ENCODE peak calls at places on chromosomes 2 and 18, in six cellular contexts. H is RWPE2; Y is effector memory CD8-positive, alpha-beta T cell; M is HuH-7; D is type B pancreatic cell; Q is HTR-8/SVneo. F is an unnamed sample.

GRCh38 chr2:45199973-45200372 is 190.7 kb upstream of the SIX2 start:
- DNase-seq in H (no peak), Y (no peak), M (no peak), D (no peak), Q (no peak), F (no peak)

GRCh38 chr2:236549165-236549564 is 20.5 kb upstream of the ACKR3 start:
- DNase-seq in H (no peak), Y (no peak), M (no peak), D (no peak), Q (no peak), F (no peak)

GRCh38 chr2:1884933-1885580 is 140.7 kb upstream of the PXDN start:
- DNase-seq in H (no peak), Y (no peak), M (no peak), D (no peak), Q (no peak), F (peak; percentile 29)

GRCh38 chr2:217707116-217707742 is 295.6 kb downstream of the TNS1 start:
- DNase-seq in H (no peak), Y (no peak), M (no peak), D (no peak), Q (no peak), F (peak; percentile 21)

GRCh38 chr2:219175928-219176817 is 552 bp downstream of the CNPPD1 start:
- DNase-seq in H (no peak), Y (peak; percentile 11), M (peak; percentile 31), D (peak; percentile 75), Q (peak; percentile 38), F (no peak)

GRCh38 chr2:32977228-32977758 is 30.5 kb downstream of the LTBP1 start:
- DNase-seq in H (peak; percentile 88), Y (no peak), M (no peak), D (no peak), Q (no peak), F (no peak)

GRCh38 chr2:109339519-109339991 is 210.6 kb downstream of the SH3RF3 start:
- DNase-seq in H (no peak), Y (no peak), M (no peak), D (no peak), Q (no peak), F (no peak)

GRCh38 chr2:3535794-3536681 is 16.7 kb upstream of the ADI1 start:
- DNase-seq in H (peak; percentile 76), Y (no peak), M (no peak), D (no peak), Q (peak; percentile 84), F (peak; percentile 95)

GRCh38 chr18:26159353-26159752 is 25.7 kb downstream of the PSMA8 start:
- DNase-seq in H (no peak), Y (no peak), M (no peak), D (no peak), Q (peak; percentile 5), F (no peak)

GRCh38 chr2:46770622-46771021 is 145.0 kb downstream of the MCFD2 start:
- DNase-seq in H (no peak), Y (no peak), M (peak; percentile 17), D (no peak), Q (no peak), F (no peak)

GRCh38 chr2:51490576-51491234 is 458.8 kb upstream of the NRXN1 start:
- DNase-seq in H (no peak), Y (no peak), M (no peak), D (no peak), Q (no peak), F (no peak)

GRCh38 chr18:27249933-27250332 is 64.8 kb upstream of the CHST9 start:
- DNase-seq in H (no peak), Y (no peak), M (no peak), D (no peak), Q (no peak), F (no peak)

GRCh38 chr2:71704688-71705087 is 251.3 kb downstream of the DYSF start:
- DNase-seq in H (no peak), Y (no peak), M (no peak), D (no peak), Q (no peak), F (no peak)

GRCh38 chr2:176554107-176555048 is 285.1 kb downstream of the MTX2 start:
- DNase-seq in H (no peak), Y (peak; percentile 1), M (peak; percentile 74), D (no peak), Q (peak; percentile 66), F (peak; percentile 67)

GRCh38 chr2:109129921-109130725 is 1.1 kb downstream of the SH3RF3 start:
- DNase-seq in H (no peak), Y (no peak), M (no peak), D (no peak), Q (peak; percentile 19), F (no peak)

GRCh38 chr2:24451805-24452498 is 39.1 kb upstream of the NCOA1 start:
- DNase-seq in H (no peak), Y (no peak), M (no peak), D (no peak), Q (no peak), F (no peak)

GRCh38 chr2:16615687-16616615 is 49.7 kb downstream of the CYRIA start:
- DNase-seq in H (no peak), Y (no peak), M (no peak), D (no peak), Q (no peak), F (no peak)